ENCODE peak calls at places on chromosomes 16 and 17, in six cellular contexts. N is amygdala; Q is left ventricle myocardium inferior; G is neural crest cell; C is activated CD4-positive, alpha-beta T cell treated with anti-CD3 and anti-CD28 coated beads, Interleukin-2, amount 50 U/mL, for 24 hours; X is brain microvascular endothelial cell. E is an unnamed sample.

GRCh38 chr16:85168732-85169256 is 56.5 kb upstream of the CIBAR2 start:
- DNase-seq in X (no peak), N (no peak), Q (peak), G (peak), C (no peak), E (peak)

GRCh38 chr17:74987909-74988711 is 678 bp downstream of the CDR2L start:
- DNase-seq in C (no peak), X (peak), Q (peak), N (no peak), G (peak), E (peak)

GRCh38 chr16:27431773-27432599 is 30.0 kb downstream of the IL21R start:
- DNase-seq in X (no peak), C (no peak), N (no peak), Q (no peak), G (no peak), E (peak)

GRCh38 chr17:44247346-44248219 is 20.4 kb downstream of the SLC4A1 start:
- DNase-seq in N (no peak), G (no peak), Q (peak), C (no peak), X (no peak), E (peak)

GRCh38 chr16:10871157-10871991 is 5.6 kb upstream of the CIITA start:
- DNase-seq in X (peak), G (no peak), Q (no peak), N (no peak), C (no peak), E (no peak)

GRCh38 chr16:4010225-4011158 is 105.8 kb downstream of the ADCY9 start:
- DNase-seq in Q (no peak), G (no peak), C (no peak), X (no peak), N (no peak), E (no peak)

GRCh38 chr16:74448990-74449389 is 27.7 kb upstream of the CLEC18B start:
- DNase-seq in X (peak), Q (peak), N (no peak), G (no peak), C (no peak), E (peak)

GRCh38 chr17:49521521-49522185 is 26.6 kb downstream of the NGFR start:
- DNase-seq in C (no peak), Q (no peak), N (no peak), X (no peak), G (no peak), E (no peak)

GRCh38 chr16:7304257-7304656 is 28.4 kb upstream of the RBFOX1 start:
- DNase-seq in C (no peak), X (no peak), N (no peak), Q (no peak), G (no peak), E (no peak)

GRCh38 chr17:76019830-76020467 is 7.2 kb downstream of the EVPL start:
- DNase-seq in X (no peak), G (no peak), C (no peak), Q (no peak), N (no peak), E (no peak)

GRCh38 chr17:77728022-77728671 is 230.4 kb upstream of the TNRC6C start:
- DNase-seq in Q (peak), C (no peak), X (peak), G (no peak), N (no peak), E (peak)

GRCh38 chr17:49723423-49723822 is 15.7 kb upstream of the SLC35B1 start:
- DNase-seq in N (no peak), G (no peak), C (no peak), Q (peak), X (no peak), E (peak)

GRCh38 chr16:30346286-30346685 is 8.8 kb downstream of the CD2BP2 start:
- DNase-seq in X (no peak), Q (no peak), N (no peak), C (no peak), G (no peak), E (no peak)

GRCh38 chr16:477287-477686 is 50.2 kb upstream of the CAPN15 start:
- DNase-seq in X (no peak), Q (peak), C (no peak), N (no peak), G (no peak), E (peak)

GRCh38 chr16:1428511-1428910 is 2.4 kb upstream of the PERCC1 start:
- DNase-seq in C (peak), G (no peak), X (no peak), N (no peak), Q (no peak), E (no peak)

GRCh38 chr16:50302472-50303005 is 36.2 kb downstream of the ADCY7 start:
- DNase-seq in G (no peak), C (no peak), Q (no peak), X (no peak), N (no peak), E (no peak)

GRCh38 chr16:27156531-27156930 is 46.8 kb upstream of the KDM8 start:
- DNase-seq in Q (no peak), C (no peak), G (no peak), N (no peak), X (no peak), E (no peak)

GRCh38 chr16:57411362-57411976 is 6.9 kb downstream of the CCL17 start:
- DNase-seq in C (no peak), N (no peak), X (no peak), Q (no peak), G (no peak), E (no peak)

GRCh38 chr16:69348222-69348621 is 3.4 kb downstream of the TMED6 start:
- DNase-seq in G (no peak), Q (no peak), C (no peak), N (no peak), X (no peak), E (no peak)

GRCh38 chr16:56190903-56191806 is at the start of gene GNAO1:
- DNase-seq in N (peak), C (no peak), Q (peak), X (peak), G (peak), E (peak)

GRCh38 chr16:15643453-15644305 is 725 bp upstream of the MARF1 start:
- DNase-seq in C (no peak), N (no peak), Q (no peak), G (peak), X (peak), E (no peak)

GRCh38 chr16:3119701-3120408 is 7.5 kb downstream of the ZNF205 start:
- DNase-seq in N (no peak), X (no peak), Q (no peak), C (no peak), G (no peak), E (no peak)

GRCh38 chr17:7988750-7989178 is 13.7 kb upstream of the GUCY2D start:
- DNase-seq in X (peak), N (no peak), C (peak), G (peak), Q (no peak), E (peak)

GRCh38 chr17:2172447-2172938 is 117.6 kb downstream of the HIC1 start:
- DNase-seq in X (peak), N (no peak), C (no peak), Q (peak), G (peak), E (peak)

GRCh38 chr17:40936976-40937375 is 470 bp downstream of the KRT23 start:
- DNase-seq in N (no peak), G (no peak), Q (no peak), X (no peak), C (no peak), E (no peak)

GRCh38 chr17:43890240-43890639 is 17.1 kb downstream of the MPP2 start:
- DNase-seq in Q (no peak), X (no peak), C (no peak), G (no peak), N (no peak), E (no peak)